ENCODE peak calls at places on chromosomes 2 and 18, in six cellular contexts. D is fibroblast of villous mesenchyme, J is substantia nigra, G is hepatic stellate cell, Y is IMR-90, Q is adrenal gland. E is an unnamed sample.

GRCh38 chr2:47819834-47820233 is 36.9 kb downstream of the MSH6 start:
- DNase-seq in Q (no peak), J (no peak), Y (peak), G (no peak), D (peak), E (no peak)

GRCh38 chr2:70720124-70720523 is 47.9 kb downstream of the ADD2 start:
- DNase-seq in D (no peak), G (no peak), Y (no peak), J (no peak), Q (no peak), E (peak)

GRCh38 chr2:168186452-168186851 is 60.9 kb downstream of the STK39 start:
- DNase-seq in Q (no peak), D (no peak), J (no peak), G (no peak), Y (no peak), E (no peak)

GRCh38 chr2:119207447-119207846 is 16.2 kb upstream of the STEAP3 start:
- DNase-seq in G (no peak), J (no peak), Y (no peak), D (no peak), Q (no peak), E (no peak)

GRCh38 chr2:236352761-236353593 is 88.8 kb upstream of the ASB18 start:
- DNase-seq in Y (peak), Q (no peak), D (peak), G (peak), J (no peak), E (peak)

GRCh38 chr2:128664499-128664971 is 345.9 kb upstream of the HS6ST1 start:
- DNase-seq in G (no peak), D (no peak), J (no peak), Q (no peak), Y (no peak), E (peak)

GRCh38 chr2:236856856-236857616 is 228.7 kb upstream of the COPS8 start:
- DNase-seq in Q (no peak), G (no peak), D (no peak), Y (no peak), J (no peak), E (peak)

GRCh38 chr2:239916205-239917127 is 108.7 kb downstream of the NDUFA10 start:
- DNase-seq in Q (peak), J (no peak), G (no peak), Y (no peak), D (no peak), E (no peak)

GRCh38 chr2:29206941-29207340 is 91.7 kb downstream of the CLIP4 start:
- DNase-seq in Y (no peak), Q (no peak), G (no peak), D (no peak), J (no peak), E (no peak)

GRCh38 chr2:186848873-186849578 is at the start of gene ZSWIM2:
- DNase-seq in Y (peak), D (peak), Q (peak), J (peak), G (peak), E (peak)

GRCh38 chr18:50560681-50561629 is 1.1 kb downstream of the MAPK4 start:
- DNase-seq in D (no peak), Q (peak), G (no peak), Y (no peak), J (no peak), E (peak)

GRCh38 chr18:79949571-79950439 is 1.6 kb downstream of the SLC66A2 start:
- DNase-seq in Y (no peak), D (no peak), J (no peak), G (no peak), Q (no peak), E (peak)

GRCh38 chr2:193276069-193276468 is 1081.3 kb upstream of the TMEFF2 start:
- DNase-seq in D (no peak), Y (no peak), J (no peak), G (no peak), Q (no peak), E (no peak)

GRCh38 chr18:43396266-43396665 is 119.0 kb upstream of the SYT4 start:
- DNase-seq in G (no peak), Y (no peak), J (no peak), D (peak), Q (no peak), E (peak)

GRCh38 chr2:111897630-111897923 is 830 bp upstream of the MERTK start:
- DNase-seq in Y (no peak), Q (no peak), G (no peak), J (no peak), D (no peak), E (no peak)

GRCh38 chr2:43171789-43172188 is 54.6 kb downstream of the ZFP36L2 start:
- DNase-seq in Q (peak), J (peak), G (peak), D (peak), Y (peak), E (peak)

GRCh38 chr2:695111-695510 is 17.9 kb upstream of the TMEM18 start:
- DNase-seq in Q (peak), Y (no peak), G (no peak), D (no peak), J (no peak), E (no peak)

GRCh38 chr2:74111380-74111779 is 36.3 kb downstream of the BOLA3 start:
- DNase-seq in Y (no peak), Q (no peak), J (no peak), D (no peak), G (no peak), E (no peak)

GRCh38 chr2:154740360-154740759 is 41.9 kb downstream of the KCNJ3 start:
- DNase-seq in Q (no peak), D (no peak), J (no peak), Y (no peak), G (no peak), E (no peak)